ENCODE peak calls at places on chromosomes 3 and 15, in four cellular contexts. M, T, X and Y are unnamed samples.

GRCh38 chr3:25664066-25664809 is 469 bp downstream of the TOP2B start:
- DNase-seq in M (peak), T (peak), X (peak), Y (peak)

GRCh38 chr3:62287528-62287927 is 85.8 kb downstream of the FEZF2 start:
- DNase-seq in M (no peak), T (no peak), X (no peak), Y (no peak)

GRCh38 chr3:161310649-161311423 is 60.5 kb downstream of the SPTSSB start:
- DNase-seq in M (no peak), T (no peak), X (no peak), Y (no peak)

GRCh38 chr3:51982352-51982837 is 940 bp upstream of the ACY1 start:
- DNase-seq in M (no peak), T (no peak), X (no peak), Y (no peak)

GRCh38 chr15:29266052-29266572 is 3.5 kb downstream of the NSMCE3 start:
- DNase-seq in M (no peak), T (no peak), X (no peak), Y (no peak)

GRCh38 chr3:187112934-187113793 is 26.1 kb downstream of the RPL39L start:
- DNase-seq in M (no peak), T (no peak), X (no peak), Y (no peak)

GRCh38 chr15:72599855-72600464 is 54.5 kb upstream of the GOLGA6B start:
- DNase-seq in M (no peak), T (no peak), X (no peak), Y (no peak)

GRCh38 chr3:24495334-24495994 is 814 bp upstream of the THRB start:
- DNase-seq in M (no peak), T (peak), X (peak), Y (no peak)

GRCh38 chr15:92666780-92667179 is 11.2 kb upstream of the FAM174B start:
- DNase-seq in M (no peak), T (peak), X (no peak), Y (no peak)

GRCh38 chr15:70479785-70480184 is 283.6 kb downstream of the UACA start:
- DNase-seq in M (no peak), T (no peak), X (no peak), Y (no peak)

GRCh38 chr3:154324919-154325318 is 632 bp upstream of the DHX36 start:
- DNase-seq in M (no peak), T (no peak), X (no peak), Y (no peak)

GRCh38 chr15:29962404-29962803 is 120.4 kb upstream of the GOLGA8J start:
- DNase-seq in M (no peak), T (no peak), X (no peak), Y (no peak)

GRCh38 chr3:185937689-185938374 is at the start of gene TRA2B:
- DNase-seq in M (peak), T (peak), X (peak), Y (peak)
- TF ChIP-seq CTCF in M (peak), T (peak), X (peak), Y (no peak)

GRCh38 chr15:42918047-42918446 is 2.5 kb downstream of the TTBK2 start:
- DNase-seq in M (no peak), T (no peak), X (no peak), Y (no peak)

GRCh38 chr15:42921049-42921731 is 612 bp upstream of the TTBK2 start:
- DNase-seq in M (no peak), T (no peak), X (peak), Y (no peak)

GRCh38 chr15:42919308-42919707 is 1.3 kb downstream of the TTBK2 start:
- DNase-seq in M (no peak), T (no peak), X (no peak), Y (no peak)

GRCh38 chr15:42919794-42920280 is 741 bp downstream of the TTBK2 start:
- DNase-seq in M (no peak), T (no peak), X (no peak), Y (no peak)

GRCh38 chr15:42920281-42921048 is at the start of gene TTBK2:
- DNase-seq in M (peak), T (peak), X (peak), Y (peak)
- TF ChIP-seq CTCF in M (no peak), T (peak), X (no peak), Y (no peak)

DNA sequence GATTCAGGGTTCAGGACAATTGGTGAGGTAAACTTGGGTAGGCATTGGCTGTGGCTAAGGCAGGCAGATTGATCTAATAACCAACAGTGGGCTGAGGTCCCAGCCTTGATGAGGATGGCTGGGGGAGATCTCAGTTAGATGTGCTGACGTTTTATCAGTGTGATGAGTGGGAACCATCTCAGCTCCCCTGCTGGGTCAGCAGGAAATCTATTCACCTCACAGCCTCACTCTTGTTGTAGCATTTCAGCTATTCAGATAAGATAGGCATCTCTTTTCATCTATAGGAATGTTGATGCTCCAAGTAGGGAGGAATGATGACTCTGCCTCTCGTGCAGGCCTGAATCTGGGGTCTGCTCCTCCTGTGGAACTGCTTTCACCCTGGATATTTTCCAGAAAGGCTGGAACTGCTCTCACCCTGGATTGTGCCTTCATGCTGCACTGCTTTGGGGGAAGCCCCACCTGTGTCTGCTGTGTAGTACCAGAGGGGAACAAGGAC is 973.7 kb downstream of the NSUN3 start:
- DNase-seq in M (no peak), T (no peak), X (no peak), Y (no peak)
- TF ChIP-seq CTCF in M (no peak), T (no peak), X (no peak), Y (no peak)

DNA sequence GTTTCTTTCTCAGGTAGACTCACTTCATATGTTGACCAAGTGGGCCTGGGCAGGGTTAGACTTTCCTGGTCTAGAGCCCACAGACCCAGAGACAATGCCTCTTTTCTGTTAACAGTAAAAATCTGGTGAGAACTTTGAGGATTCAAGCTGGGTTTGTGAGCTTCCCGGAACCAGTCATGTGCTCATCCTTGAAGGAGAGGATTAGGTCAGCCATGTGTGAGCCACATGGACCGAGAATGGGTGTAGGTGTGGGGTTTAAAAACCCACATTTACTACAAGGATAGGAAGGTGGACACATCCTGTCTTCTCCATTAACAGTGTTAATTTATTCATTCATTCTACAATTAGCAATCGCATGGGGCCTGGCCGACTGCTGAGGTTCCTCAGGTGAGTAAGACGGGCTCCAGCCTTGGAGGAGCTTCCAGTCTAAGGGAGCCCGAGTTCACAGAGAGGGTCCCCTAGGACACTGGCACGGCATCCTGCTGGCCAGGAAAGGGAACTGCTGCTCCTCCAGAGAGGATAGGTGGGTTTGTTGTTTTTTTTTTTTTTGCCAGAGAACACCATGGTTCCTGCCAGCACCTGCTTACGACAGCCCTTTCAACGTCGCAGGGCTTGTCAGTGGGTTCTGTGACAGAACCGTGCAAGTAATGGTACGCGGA is 69.0 kb downstream of the SQOR start:
- DNase-seq in M (no peak), T (no peak), X (no peak), Y (no peak)
- TF ChIP-seq CTCF in M (peak), T (peak), X (no peak), Y (no peak)

GRCh38 chr3:70067860-70068479 is 68.4 kb downstream of the SAMMSON start:
- DNase-seq in M (no peak), T (no peak), X (no peak), Y (no peak)

GRCh38 chr3:70061111-70061510 is 61.6 kb downstream of the SAMMSON start:
- DNase-seq in M (no peak), T (no peak), X (no peak), Y (no peak)

GRCh38 chr3:70069557-70069956 is 70.0 kb downstream of the SAMMSON start:
- DNase-seq in M (no peak), T (no peak), X (no peak), Y (no peak)

GRCh38 chr3:70064194-70064787 is 64.8 kb downstream of the SAMMSON start:
- DNase-seq in M (no peak), T (no peak), X (no peak), Y (no peak)

GRCh38 chr3:70065666-70066253 is 66.2 kb downstream of the SAMMSON start:
- DNase-seq in M (no peak), T (no peak), X (no peak), Y (no peak)
- TF ChIP-seq CTCF in M (peak), T (no peak), X (no peak), Y (no peak)